ENCODE peak calls at places on chromosomes 3 and 15, in six cellular contexts. Y is stimulated activated naive B cell treated with anti-CD40 and anti-IgM and Interleukin-4, amounts not matched to agents 10 μg/mL and 1 μg/mL and 100 μg/mL, for 72 hours; I is activated T-helper 1 cell treated with anti-CD3 and anti-CD28 coated beads, Interleukin-2, amount 50 U/mL, for 16 hours; A is stimulated activated naive CD8-positive, alpha-beta T cell treated with anti-CD3 and anti-CD28 coated beads, Interleukin-15, Interleukin-2, amounts not matched to agents 100 U/mL and 50 U/mL, for 24 hours; H is CD8-positive, alpha-beta T cell; D is stimulated activated CD8-positive, alpha-beta memory T cell treated with anti-CD3 and anti-CD28 coated beads, Interleukin-15, amount 100 ng/mL, for 24 hours. N is an unnamed sample.

GRCh38 chr3:128760881-128761280 is 34.9 kb downstream of the RAB7A start:
- DNase-seq in Y (no peak), I (no peak), A (no peak), H (no peak), D (no peak), N (no peak)

GRCh38 chr3:42180901-42181300 is 85.1 kb downstream of the CCK start:
- DNase-seq in Y (no peak), I (no peak), A (no peak), H (no peak), D (no peak), N (no peak)

GRCh38 chr3:30659270-30660127 is 53.1 kb downstream of the TGFBR2 start:
- DNase-seq in Y (no peak), I (no peak), A (no peak), H (no peak), D (no peak), N (no peak)

GRCh38 chr3:66200786-66201185 is 20.0 kb upstream of the SLC25A26 start:
- DNase-seq in Y (no peak), I (no peak), A (no peak), H (no peak), D (no peak), N (no peak)

GRCh38 chr3:104886220-104886995 is 480.3 kb upstream of the ALCAM start:
- DNase-seq in Y (no peak), I (no peak), A (no peak), H (no peak), D (no peak), N (no peak)

GRCh38 chr3:14943042-14943441 is 4.3 kb upstream of the NR2C2 start:
- DNase-seq in Y (no peak), I (no peak), A (no peak), H (no peak), D (no peak), N (no peak)

GRCh38 chr3:14429237-14429636 is 26.8 kb downstream of the SLC6A6 start:
- DNase-seq in Y (no peak), I (no peak), A (no peak), H (no peak), D (no peak), N (no peak)

GRCh38 chr15:69880616-69881309 is 217.0 kb downstream of the TLE3 start:
- DNase-seq in Y (no peak), I (no peak), A (no peak), H (no peak), D (no peak), N (no peak)

GRCh38 chr3:133992385-133992784 is 37.3 kb downstream of the SLCO2A1 start:
- DNase-seq in Y (no peak), I (no peak), A (no peak), H (no peak), D (no peak), N (no peak)

GRCh38 chr3:12439161-12439560 is 45.1 kb upstream of the TSEN2 start:
- DNase-seq in Y (no peak), I (no peak), A (no peak), H (no peak), D (no peak), N (no peak)

GRCh38 chr15:61827131-61827530 is 233.1 kb downstream of the VPS13C start:
- DNase-seq in Y (no peak), I (no peak), A (no peak), H (no peak), D (no peak), N (no peak)

GRCh38 chr3:11035757-11036505 is 43.4 kb downstream of the SLC6A1 start:
- DNase-seq in Y (no peak), I (no peak), A (no peak), H (no peak), D (no peak), N (no peak)

GRCh38 chr15:97909291-97909891 is 51.1 kb upstream of the ARRDC4 start:
- DNase-seq in Y (peak; percentile 26), I (peak; percentile 11), A (peak; percentile 65), H (peak; percentile 45), D (peak; percentile 21), N (peak; percentile 43)

GRCh38 chr3:10554746-10555145 is 49.4 kb upstream of the ATP2B2 start:
- DNase-seq in Y (no peak), I (no peak), A (no peak), H (no peak), D (no peak), N (peak; percentile 35)

GRCh38 chr3:157220211-157220610 is 60.3 kb upstream of the CCNL1 start:
- DNase-seq in Y (no peak), I (no peak), A (no peak), H (no peak), D (no peak), N (no peak)

GRCh38 chr15:67520276-67520975 is 505 bp upstream of the C15orf61 start:
- DNase-seq in Y (no peak), I (no peak), A (no peak), H (no peak), D (no peak), N (no peak)

GRCh38 chr15:89963301-89964288 is 37.5 kb upstream of the ZNF710 start:
- DNase-seq in Y (no peak), I (no peak), A (no peak), H (no peak), D (no peak), N (no peak)